ENCODE peak calls at places on chromosome 14, in six cellular contexts. L, J, Z, S, G and N are unnamed samples.

GRCh38 chr14:106622200-106622745 is 1095.9 kb downstream of the TMEM121 start:
- DNase-seq in G (no peak), L (no peak), S (no peak), Z (no peak), J (no peak), N (no peak)

GRCh38 chr14:46902837-46903236 is 251.3 kb upstream of the RPL10L start:
- DNase-seq in J (no peak), Z (no peak), L (no peak), S (no peak), G (no peak), N (no peak)

GRCh38 chr14:31060253-31060875 is 34.2 kb upstream of the STRN3 start:
- DNase-seq in S (no peak), L (no peak), G (no peak), J (no peak), Z (no peak), N (no peak)

GRCh38 chr14:31270196-31270772 is 62.7 kb upstream of the HECTD1 start:
- DNase-seq in G (no peak), L (peak), S (no peak), J (no peak), Z (peak), N (no peak)

GRCh38 chr14:36222952-36223468 is 46.5 kb upstream of the PTCSC3 start:
- DNase-seq in L (no peak), S (no peak), J (no peak), Z (no peak), G (no peak), N (no peak)

GRCh38 chr14:45135659-45136314 is at the start of gene FANCM:
- DNase-seq in S (peak), J (peak), Z (peak), L (peak), G (peak), N (peak)

GRCh38 chr14:100146548-100147091 is 12.8 kb downstream of the DEGS2 start:
- DNase-seq in S (no peak), J (no peak), Z (no peak), G (no peak), L (no peak), N (no peak)

GRCh38 chr14:22839159-22839779 is 2.9 kb downstream of the MMP14 start:
- DNase-seq in J (no peak), S (no peak), G (no peak), L (no peak), Z (no peak), N (peak)

GRCh38 chr14:20624495-20625070 is 16.9 kb downstream of the OR6S1 start:
- DNase-seq in S (no peak), L (peak), Z (peak), J (no peak), G (peak), N (peak)

GRCh38 chr14:66140213-66140918 is 345.8 kb upstream of the CCDC196 start:
- DNase-seq in G (no peak), L (no peak), S (no peak), J (no peak), Z (no peak), N (no peak)

GRCh38 chr14:68734231-68734732 is 58.6 kb downstream of the ZFP36L1 start:
- DNase-seq in S (no peak), Z (no peak), L (no peak), G (no peak), J (no peak), N (no peak)

GRCh38 chr14:99194136-99194535 is 77.9 kb downstream of the BCL11B start:
- DNase-seq in J (no peak), Z (no peak), L (no peak), S (no peak), G (no peak), N (no peak)

GRCh38 chr14:23183479-23183878 is at the start of gene SLC7A8:
- DNase-seq in L (no peak), Z (no peak), S (peak), G (peak), J (peak), N (peak)

GRCh38 chr14:91636604-91637003 is 95.3 kb downstream of the CATSPERB start:
- DNase-seq in G (no peak), J (no peak), Z (no peak), S (no peak), L (no peak), N (no peak)

GRCh38 chr14:103422981-103423600 is 37.9 kb downstream of the MARK3 start:
- DNase-seq in S (no peak), L (no peak), Z (no peak), G (no peak), J (no peak), N (no peak)

GRCh38 chr14:80150301-80150700 is 61.0 kb downstream of the DIO2 start:
- DNase-seq in J (no peak), L (no peak), S (no peak), G (no peak), Z (no peak), N (no peak)

GRCh38 chr14:55136241-55136640 is 7.2 kb downstream of the LGALS3 start:
- DNase-seq in S (no peak), L (no peak), Z (no peak), G (no peak), J (no peak), N (no peak)

GRCh38 chr14:51491036-51491545 is 160.6 kb upstream of the FRMD6 start:
- DNase-seq in S (no peak), G (no peak), Z (no peak), J (no peak), L (no peak), N (no peak)

GRCh38 chr14:52553002-52553670 is 500 bp downstream of the GPR137C start:
- DNase-seq in J (no peak), L (no peak), G (peak), Z (peak), S (peak), N (peak)

GRCh38 chr14:101894365-101895113 is 69.8 kb upstream of the DYNC1H1 start:
- DNase-seq in G (no peak), Z (no peak), S (no peak), L (no peak), J (no peak), N (no peak)